ENCODE peak calls at places on chromosomes 16 and 17, in nine cellular contexts. Q is stimulated activated CD8-positive, alpha-beta memory T cell treated with anti-CD3 and anti-CD28 coated beads, Interleukin-15, amount 100 ng/mL, for 4 hours; O is naive thymus-derived CD4-positive, alpha-beta T cell; U is aorta; A is left kidney; V is omental fat pad; X is nucleus accumbens; Z is heart right ventricle; C is ELR. F is an unnamed sample.

GRCh38 chr16:86496929-86497381 is 13.4 kb upstream of the FOXF1 start:
- DNase-seq in U (no peak), V (no peak), X (no peak), O (no peak), A (no peak), Z (no peak), Q (no peak), C (no peak), F (peak)

GRCh38 chr16:46830417-46830901 is 521 bp downstream of the C16orf87 start:
- DNase-seq in O (peak), Q (no peak), Z (peak), V (no peak), C (peak), X (no peak), U (peak), A (peak), F (no peak)

GRCh38 chr17:32777922-32778321 is 99.0 kb downstream of the MYO1D start:
- DNase-seq in X (no peak), O (no peak), U (no peak), Q (no peak), Z (no peak), C (no peak), V (no peak), A (no peak), F (no peak)

GRCh38 chr17:82896071-82897000 is 56.5 kb upstream of the ZNF750 start:
- DNase-seq in Q (no peak), U (peak), C (no peak), A (no peak), Z (no peak), X (no peak), O (no peak), V (no peak), F (no peak)

GRCh38 chr16:66028505-66029216 is 337.8 kb upstream of the CDH5 start:
- DNase-seq in X (no peak), V (no peak), C (peak), U (no peak), O (no peak), A (peak), Z (no peak), Q (no peak), F (peak)

GRCh38 chr16:28606291-28607115 is 3.3 kb downstream of the SULT1A1 start:
- DNase-seq in V (no peak), Q (no peak), C (no peak), Z (no peak), X (no peak), O (no peak), A (no peak), U (no peak), F (no peak)

GRCh38 chr16:53413864-53414263 is 20.4 kb upstream of the RBL2 start:
- DNase-seq in Z (no peak), Q (no peak), X (no peak), U (no peak), A (no peak), V (no peak), C (no peak), O (no peak), F (no peak)

GRCh38 chr16:9258423-9259051 is 167.1 kb downstream of the HAPSTR1 start:
- DNase-seq in C (peak), V (no peak), Q (no peak), U (no peak), O (no peak), Z (peak), A (peak), X (peak), F (no peak)

GRCh38 chr17:36755586-36755985 is 154.2 kb downstream of the MRM1 start:
- DNase-seq in U (no peak), C (peak), O (no peak), Q (no peak), X (no peak), V (no peak), Z (no peak), A (peak), F (no peak)

GRCh38 chr16:49788505-49788904 is 67.4 kb downstream of the ZNF423 start:
- DNase-seq in A (no peak), V (no peak), C (no peak), U (peak), O (no peak), X (peak), Q (no peak), Z (peak), F (no peak)

GRCh38 chr17:7354262-7354781 is 634 bp upstream of the TMEM95 start:
- DNase-seq in U (no peak), V (no peak), A (peak), C (peak), O (no peak), Q (no peak), X (peak), Z (no peak), F (no peak)

GRCh38 chr17:6502142-6502541 is 54.2 kb downstream of the PITPNM3 start:
- DNase-seq in C (no peak), V (no peak), A (no peak), Z (no peak), X (no peak), U (no peak), O (no peak), Q (no peak), F (no peak)

GRCh38 chr16:27367463-27368357 is 34.3 kb upstream of the IL21R start:
- DNase-seq in V (peak), U (peak), O (peak), A (peak), Z (peak), C (peak), Q (peak), X (peak), F (peak)

GRCh38 chr17:72004476-72005331 is 116.1 kb upstream of the SOX9 start:
- DNase-seq in U (no peak), Q (no peak), O (no peak), Z (no peak), X (no peak), C (peak), V (no peak), A (no peak), F (no peak)

GRCh38 chr17:64470676-64471075 is 21.8 kb downstream of the MILR1 start:
- DNase-seq in Q (no peak), V (no peak), X (no peak), U (no peak), Z (no peak), O (no peak), C (no peak), A (no peak), F (no peak)

GRCh38 chr17:17740627-17741237 is 59.5 kb downstream of the RAI1 start:
- DNase-seq in Q (peak), O (no peak), X (peak), V (no peak), U (no peak), C (no peak), Z (no peak), A (peak), F (no peak)

GRCh38 chr16:58628845-58629680 is 563 bp downstream of the CNOT1 start:
- DNase-seq in X (no peak), Z (peak), U (peak), A (peak), V (no peak), O (peak), C (peak), Q (peak), F (no peak)

GRCh38 chr16:55502801-55503366 is 6.0 kb upstream of the LPCAT2 start:
- DNase-seq in Q (no peak), X (peak), A (peak), C (peak), V (no peak), U (peak), O (no peak), Z (peak), F (peak)

GRCh38 chr16:22229881-22230280 is 23.8 kb downstream of the EEF2K start:
- DNase-seq in U (no peak), C (no peak), A (peak), Z (no peak), X (no peak), V (no peak), Q (no peak), O (no peak), F (no peak)

GRCh38 chr16:3979518-3979917 is 99.0 kb upstream of the CREBBP start:
- DNase-seq in Z (no peak), V (no peak), U (no peak), A (no peak), X (no peak), Q (no peak), O (no peak), C (no peak), F (no peak)

GRCh38 chr16:23141033-23141432 is 8.2 kb downstream of the USP31 start:
- DNase-seq in V (no peak), Z (no peak), Q (no peak), O (no peak), X (no peak), A (no peak), U (no peak), C (no peak), F (no peak)

GRCh38 chr17:48546924-48547838 is 2.3 kb upstream of the HOXB2 start:
- DNase-seq in Q (no peak), O (no peak), C (no peak), A (peak), X (no peak), V (no peak), Z (no peak), U (no peak), F (no peak)

GRCh38 chr17:47201168-47201567 is 8.0 kb upstream of the MYL4 start:
- DNase-seq in Z (no peak), X (no peak), U (no peak), V (no peak), Q (no peak), O (no peak), A (peak), C (no peak), F (no peak)

GRCh38 chr17:60457148-60457547 is 34.9 kb downstream of the CHCT1 start:
- DNase-seq in O (no peak), Q (no peak), A (no peak), U (no peak), Z (no peak), V (no peak), X (no peak), C (no peak), F (no peak)

F was measured in SJSA1.